ENCODE peak calls at places on chromosomes 13 and 19, in ten cellular contexts. U, T, B, H, P, X, L, Z, N and A are unnamed samples.

GRCh38 chr19:44401108-44401786 is at the start of gene ZNF285:
- DNase-seq in U (peak), T (peak), B (no peak), H (peak), P (peak), X (peak), L (no peak), Z (peak), N (no peak), A (peak)

GRCh38 chr19:7869453-7869909 is 4.7 kb downstream of the PRR36 start:
- DNase-seq in U (peak), T (peak), B (no peak), H (peak), P (no peak), X (peak), L (peak), Z (peak), N (no peak), A (peak)

GRCh38 chr13:99227331-99227900 is 26.8 kb downstream of the UBAC2 start:
- DNase-seq in U (no peak), T (no peak), B (no peak), H (no peak), P (no peak), X (no peak), L (no peak), Z (no peak), N (no peak), A (no peak)

GRCh38 chr13:34070006-34070405 is 252.1 kb downstream of the RFC3 start:
- DNase-seq in U (no peak), T (no peak), B (no peak), H (peak), P (no peak), X (no peak), L (no peak), Z (no peak), N (no peak), A (no peak)

GRCh38 chr19:18587962-18588610 is 512 bp upstream of the REX1BD start:
- DNase-seq in U (no peak), T (no peak), B (no peak), H (no peak), P (no peak), X (no peak), L (no peak), Z (no peak), N (no peak), A (no peak)

GRCh38 chr13:23985060-23985459 is 87.8 kb upstream of the C1QTNF9B start:
- DNase-seq in U (no peak), T (no peak), B (no peak), H (no peak), P (no peak), X (no peak), L (no peak), Z (no peak), N (no peak), A (no peak)

GRCh38 chr13:76723551-76724232 is 162.5 kb downstream of the KCTD12 start:
- DNase-seq in U (peak), T (peak), B (no peak), H (peak), P (no peak), X (no peak), L (no peak), Z (no peak), N (no peak), A (no peak)

GRCh38 chr13:67226686-67227085 is 3.5 kb downstream of the PCDH9 start:
- DNase-seq in U (no peak), T (no peak), B (no peak), H (no peak), P (no peak), X (no peak), L (no peak), Z (no peak), N (no peak), A (no peak)

GRCh38 chr13:20940083-20940482 is 37.5 kb upstream of the XPO4 start:
- DNase-seq in U (no peak), T (no peak), B (no peak), H (peak), P (no peak), X (no peak), L (no peak), Z (no peak), N (no peak), A (no peak)

GRCh38 chr19:57615346-57615745 is 1.3 kb downstream of the ZNF134 start:
- DNase-seq in U (no peak), T (no peak), B (no peak), H (no peak), P (no peak), X (no peak), L (no peak), Z (no peak), N (no peak), A (no peak)

GRCh38 chr19:4464815-4465581 is 7.1 kb upstream of the HDGFL2 start:
- DNase-seq in U (no peak), T (no peak), B (no peak), H (no peak), P (no peak), X (no peak), L (no peak), Z (no peak), N (no peak), A (no peak)

GRCh38 chr13:40764587-40765403 is 6.2 kb downstream of the MRPS31 start:
- DNase-seq in U (no peak), T (no peak), B (no peak), H (peak), P (no peak), X (no peak), L (no peak), Z (no peak), N (no peak), A (no peak)

GRCh38 chr13:73672492-73672891 is 461.7 kb downstream of the KLF12 start:
- DNase-seq in U (no peak), T (no peak), B (no peak), H (peak), P (no peak), X (no peak), L (no peak), Z (no peak), N (no peak), A (no peak)

GRCh38 chr19:51737924-51738323 is 13.8 kb downstream of the FPR1 start:
- DNase-seq in U (no peak), T (no peak), B (no peak), H (no peak), P (no peak), X (no peak), L (no peak), Z (no peak), N (no peak), A (no peak)

GRCh38 chr13:25920277-25920676 is 131.5 kb downstream of the SHISA2 start:
- DNase-seq in U (no peak), T (no peak), B (no peak), H (no peak), P (no peak), X (no peak), L (no peak), Z (no peak), N (no peak), A (no peak)

GRCh38 chr13:79392882-79393563 is 13.0 kb downstream of the RBM26 start:
- DNase-seq in U (no peak), T (no peak), B (no peak), H (peak), P (no peak), X (no peak), L (no peak), Z (no peak), N (no peak), A (no peak)

GRCh38 chr19:11736696-11737095 is 2.0 kb downstream of the ZNF823 start:
- DNase-seq in U (no peak), T (no peak), B (no peak), H (peak), P (no peak), X (no peak), L (no peak), Z (no peak), N (no peak), A (no peak)

GRCh38 chr19:525029-525428 is 6.5 kb upstream of the CDC34 start:
- DNase-seq in U (no peak), T (no peak), B (no peak), H (no peak), P (no peak), X (no peak), L (no peak), Z (no peak), N (no peak), A (no peak)

GRCh38 chr13:31538067-31539042 is 201.0 kb upstream of the RXFP2 start:
- DNase-seq in U (no peak), T (no peak), B (no peak), H (peak), P (no peak), X (no peak), L (peak), Z (no peak), N (no peak), A (no peak)

GRCh38 chr19:35509018-35509652 is 4.3 kb downstream of the DMKN start:
- DNase-seq in U (peak), T (peak), B (no peak), H (no peak), P (peak), X (no peak), L (peak), Z (peak), N (no peak), A (no peak)

GRCh38 chr19:46828484-46828883 is 22.2 kb downstream of the AP2S1 start:
- DNase-seq in U (no peak), T (no peak), B (no peak), H (no peak), P (no peak), X (peak), L (no peak), Z (no peak), N (no peak), A (no peak)

GRCh38 chr19:49224856-49225255 is 67.3 kb downstream of the TRPM4 start:
- DNase-seq in U (no peak), T (no peak), B (no peak), H (peak), P (no peak), X (no peak), L (peak), Z (peak), N (peak), A (no peak)

GRCh38 chr19:595326-596262 is 5.9 kb downstream of the HCN2 start:
- DNase-seq in U (no peak), T (no peak), B (no peak), H (no peak), P (no peak), X (no peak), L (no peak), Z (no peak), N (no peak), A (no peak)

GRCh38 chr19:40457048-40457447 is 8.5 kb downstream of the BLVRB start:
- DNase-seq in U (no peak), T (no peak), B (no peak), H (no peak), P (no peak), X (no peak), L (no peak), Z (no peak), N (no peak), A (no peak)

GRCh38 chr13:19862511-19863313 is 737 bp downstream of the ZMYM5 start:
- DNase-seq in U (peak), T (peak), B (peak), H (peak), P (no peak), X (peak), L (no peak), Z (peak), N (no peak), A (peak)

GRCh38 chr13:27374126-27374613 is 50.2 kb upstream of the GTF3A start:
- DNase-seq in U (no peak), T (no peak), B (no peak), H (no peak), P (no peak), X (no peak), L (no peak), Z (no peak), N (peak), A (no peak)

GRCh38 chr19:16893686-16893990 is 4.8 kb downstream of the F2RL3 start:
- DNase-seq in U (no peak), T (no peak), B (no peak), H (no peak), P (no peak), X (no peak), L (no peak), Z (no peak), N (no peak), A (no peak)

GRCh38 chr19:19459707-19460251 is 54.3 kb downstream of the GATAD2A start:
- DNase-seq in U (no peak), T (peak), B (no peak), H (peak), P (no peak), X (peak), L (no peak), Z (no peak), N (no peak), A (peak)

GRCh38 chr19:10260141-10260584 is 8.1 kb downstream of the MRPL4 start:
- DNase-seq in U (no peak), T (no peak), B (no peak), H (no peak), P (no peak), X (no peak), L (no peak), Z (no peak), N (peak), A (no peak)

GRCh38 chr13:110454956-110455355 is 106.6 kb downstream of the RAB20 start:
- DNase-seq in U (no peak), T (no peak), B (no peak), H (no peak), P (no peak), X (no peak), L (no peak), Z (peak), N (no peak), A (no peak)

GRCh38 chr13:95420501-95420900 is 119.2 kb upstream of the ABCC4 start:
- DNase-seq in U (no peak), T (no peak), B (no peak), H (no peak), P (no peak), X (no peak), L (no peak), Z (no peak), N (no peak), A (no peak)

GRCh38 chr13:81639984-81640582 is 1299.2 kb upstream of the SPRY2 start:
- DNase-seq in U (no peak), T (no peak), B (no peak), H (no peak), P (no peak), X (no peak), L (no peak), Z (no peak), N (no peak), A (no peak)

GRCh38 chr19:18780631-18781030 is 10.5 kb downstream of the COMP start:
- DNase-seq in U (no peak), T (no peak), B (no peak), H (no peak), P (no peak), X (no peak), L (no peak), Z (no peak), N (no peak), A (no peak)

GRCh38 chr19:3296446-3296845 is 69.9 kb upstream of the NFIC start:
- DNase-seq in U (no peak), T (no peak), B (no peak), H (no peak), P (no peak), X (no peak), L (no peak), Z (no peak), N (no peak), A (no peak)

GRCh38 chr19:3115916-3116602 is 19.8 kb upstream of the GNA15 start:
- DNase-seq in U (no peak), T (no peak), B (no peak), H (no peak), P (no peak), X (no peak), L (no peak), Z (peak), N (no peak), A (no peak)

GRCh38 chr13:50701469-50701868 is 142.0 kb downstream of the DLEU7 start:
- DNase-seq in U (no peak), T (no peak), B (no peak), H (no peak), P (no peak), X (no peak), L (no peak), Z (no peak), N (no peak), A (no peak)